ENCODE peak calls at places on chromosomes 6 and 20, in eight cellular contexts. N is RWPE2; X is cardiac muscle cell; O is anterior cingulate cortex; Z is CD8-positive, alpha-beta T cell; V is activated naive CD8-positive, alpha-beta T cell treated with anti-CD3 and anti-CD28 coated beads for 36 hours; C is heart right ventricle; F is SK-N-DZ. E is an unnamed sample.

GRCh38 chr20:36866681-36867485 is 9.1 kb upstream of the TLDC2 start:
- DNase-seq in C (no peak), O (no peak), V (no peak), N (no peak), Z (no peak), F (no peak), X (no peak), E (peak)

GRCh38 chr20:58054744-58055373 is 173.6 kb downstream of the ANKRD60 start:
- DNase-seq in O (no peak), Z (no peak), F (no peak), N (no peak), X (no peak), C (peak), V (no peak), E (peak)

GRCh38 chr6:33610057-33610456 is 11.1 kb upstream of the ITPR3 start:
- DNase-seq in C (no peak), X (no peak), V (no peak), O (no peak), Z (no peak), F (no peak), N (no peak), E (no peak)

GRCh38 chr20:50704971-50705370 is 13.6 kb upstream of the RIPOR3 start:
- DNase-seq in X (no peak), F (no peak), Z (no peak), N (no peak), O (no peak), C (no peak), V (no peak), E (peak)

GRCh38 chr20:47789081-47789998 is 4.1 kb upstream of the SULF2 start:
- DNase-seq in C (no peak), Z (no peak), O (no peak), F (no peak), N (no peak), V (no peak), X (no peak), E (no peak)

GRCh38 chr6:116497089-116497676 is 14.3 kb upstream of the CALHM5 start:
- DNase-seq in Z (no peak), F (no peak), V (no peak), X (no peak), N (no peak), C (no peak), O (no peak), E (no peak)

GRCh38 chr6:21459646-21460045 is 133.9 kb upstream of the SOX4 start:
- DNase-seq in O (no peak), Z (no peak), F (no peak), X (peak), C (no peak), N (no peak), V (no peak), E (no peak)

GRCh38 chr20:878511-879307 is 37.4 kb downstream of the ANGPT4 start:
- DNase-seq in N (no peak), F (no peak), X (peak), Z (no peak), C (no peak), O (no peak), V (no peak), E (peak)

GRCh38 chr6:121603486-121603885 is 168.0 kb downstream of the GJA1 start:
- DNase-seq in N (no peak), Z (no peak), C (no peak), O (no peak), F (no peak), V (no peak), X (no peak), E (no peak)

GRCh38 chr6:44285552-44286284 is 15.5 kb downstream of the TMEM151B start:
- DNase-seq in C (no peak), O (no peak), F (no peak), X (peak), N (no peak), V (no peak), Z (no peak), E (peak)

GRCh38 chr6:111358454-111358853 is 124.6 kb downstream of the REV3L start:
- DNase-seq in F (no peak), V (no peak), O (no peak), C (no peak), Z (no peak), X (no peak), N (no peak), E (no peak)